ENCODE peak calls at places on chromosomes 7 and 10, in eight cellular contexts. One of them, this sample, is unnamed.

GRCh38 chr10:123614888-123615287 is 51.3 kb upstream of the GPR26 start:
- DNase-seq in fibroblast of lung: peak
- DNase-seq in AG04450: no peak
- DNase-seq in aorta: peak
- DNase-seq in CD4-positive, alpha-beta T cell: peak
- DNase-seq in NCI-H1105 treated with DMSO at 0.1 percent for 48 hours: no peak
- DNase-seq in posterior cingulate gyrus: no peak
- DNase-seq in naive thymus-derived CD8-positive, alpha-beta T cell: no peak
- DNase-seq in this sample: no peak

GRCh38 chr10:81036257-81036656 is 498.6 kb downstream of the SH2D4B start:
- DNase-seq in fibroblast of lung: no peak
- DNase-seq in posterior cingulate gyrus: no peak
- DNase-seq in AG04450: no peak
- DNase-seq in aorta: no peak
- DNase-seq in CD4-positive, alpha-beta T cell: no peak
- DNase-seq in NCI-H1105 treated with DMSO at 0.1 percent for 48 hours: no peak
- DNase-seq in naive thymus-derived CD8-positive, alpha-beta T cell: no peak
- DNase-seq in this sample: no peak

GRCh38 chr10:3790272-3790671 is 5.3 kb upstream of the KLF6 start:
- DNase-seq in fibroblast of lung: no peak
- DNase-seq in CD4-positive, alpha-beta T cell: no peak
- DNase-seq in NCI-H1105 treated with DMSO at 0.1 percent for 48 hours: no peak
- DNase-seq in posterior cingulate gyrus: no peak
- DNase-seq in AG04450: no peak
- DNase-seq in aorta: no peak
- DNase-seq in naive thymus-derived CD8-positive, alpha-beta T cell: no peak
- DNase-seq in this sample: no peak

GRCh38 chr7:124387056-124387455 is 354.2 kb upstream of the TMEM229A start:
- DNase-seq in CD4-positive, alpha-beta T cell: no peak
- DNase-seq in aorta: no peak
- DNase-seq in fibroblast of lung: no peak
- DNase-seq in AG04450: no peak
- DNase-seq in naive thymus-derived CD8-positive, alpha-beta T cell: no peak
- DNase-seq in NCI-H1105 treated with DMSO at 0.1 percent for 48 hours: peak
- DNase-seq in posterior cingulate gyrus: no peak
- DNase-seq in this sample: no peak

GRCh38 chr7:23604296-23604640 is 7.1 kb downstream of the CCDC126 start:
- DNase-seq in fibroblast of lung: no peak
- DNase-seq in CD4-positive, alpha-beta T cell: no peak
- DNase-seq in aorta: no peak
- DNase-seq in posterior cingulate gyrus: no peak
- DNase-seq in naive thymus-derived CD8-positive, alpha-beta T cell: no peak
- DNase-seq in NCI-H1105 treated with DMSO at 0.1 percent for 48 hours: no peak
- DNase-seq in AG04450: no peak
- DNase-seq in this sample: no peak

GRCh38 chr10:88097092-88097894 is 233.9 kb downstream of the PTEN start:
- DNase-seq in posterior cingulate gyrus: no peak
- DNase-seq in aorta: no peak
- DNase-seq in naive thymus-derived CD8-positive, alpha-beta T cell: no peak
- DNase-seq in AG04450: no peak
- DNase-seq in CD4-positive, alpha-beta T cell: no peak
- DNase-seq in NCI-H1105 treated with DMSO at 0.1 percent for 48 hours: no peak
- DNase-seq in fibroblast of lung: peak
- DNase-seq in this sample: no peak

GRCh38 chr7:43768201-43768893 is 9.9 kb downstream of the BLVRA start:
- DNase-seq in aorta: no peak
- DNase-seq in naive thymus-derived CD8-positive, alpha-beta T cell: no peak
- DNase-seq in fibroblast of lung: no peak
- DNase-seq in CD4-positive, alpha-beta T cell: no peak
- DNase-seq in posterior cingulate gyrus: no peak
- DNase-seq in NCI-H1105 treated with DMSO at 0.1 percent for 48 hours: no peak
- DNase-seq in AG04450: no peak
- DNase-seq in this sample: no peak

GRCh38 chr10:67812007-67812406 is 26.0 kb downstream of the DNAJC12 start:
- DNase-seq in naive thymus-derived CD8-positive, alpha-beta T cell: no peak
- DNase-seq in NCI-H1105 treated with DMSO at 0.1 percent for 48 hours: no peak
- DNase-seq in CD4-positive, alpha-beta T cell: no peak
- DNase-seq in fibroblast of lung: no peak
- DNase-seq in posterior cingulate gyrus: no peak
- DNase-seq in AG04450: no peak
- DNase-seq in aorta: no peak
- DNase-seq in this sample: no peak

GRCh38 chr10:121753726-121754476 is 155.7 kb upstream of the FGFR2 start:
- DNase-seq in AG04450: no peak
- DNase-seq in CD4-positive, alpha-beta T cell: no peak
- DNase-seq in naive thymus-derived CD8-positive, alpha-beta T cell: no peak
- DNase-seq in posterior cingulate gyrus: no peak
- DNase-seq in fibroblast of lung: peak
- DNase-seq in NCI-H1105 treated with DMSO at 0.1 percent for 48 hours: no peak
- DNase-seq in aorta: no peak
- DNase-seq in this sample: no peak

GRCh38 chr7:44971991-44972441 is 6.8 kb downstream of the MYO1G start:
- DNase-seq in NCI-H1105 treated with DMSO at 0.1 percent for 48 hours: no peak
- DNase-seq in CD4-positive, alpha-beta T cell: no peak
- DNase-seq in AG04450: no peak
- DNase-seq in naive thymus-derived CD8-positive, alpha-beta T cell: no peak
- DNase-seq in posterior cingulate gyrus: peak
- DNase-seq in aorta: peak
- DNase-seq in fibroblast of lung: no peak
- DNase-seq in this sample: no peak

GRCh38 chr7:5429857-5430611 is 6.4 kb upstream of the TNRC18 start:
- DNase-seq in fibroblast of lung: peak
- DNase-seq in CD4-positive, alpha-beta T cell: no peak
- DNase-seq in naive thymus-derived CD8-positive, alpha-beta T cell: no peak
- DNase-seq in posterior cingulate gyrus: peak
- DNase-seq in NCI-H1105 treated with DMSO at 0.1 percent for 48 hours: peak
- DNase-seq in aorta: peak
- DNase-seq in AG04450: no peak
- DNase-seq in this sample: no peak

GRCh38 chr10:35555962-35556930 is 48.9 kb upstream of the GJD4 start:
- DNase-seq in CD4-positive, alpha-beta T cell: no peak
- DNase-seq in NCI-H1105 treated with DMSO at 0.1 percent for 48 hours: no peak
- DNase-seq in posterior cingulate gyrus: no peak
- DNase-seq in fibroblast of lung: no peak
- DNase-seq in aorta: no peak
- DNase-seq in AG04450: no peak
- DNase-seq in naive thymus-derived CD8-positive, alpha-beta T cell: no peak
- DNase-seq in this sample: no peak

GRCh38 chr10:113441871-113442270 is 111.0 kb upstream of the HABP2 start:
- DNase-seq in fibroblast of lung: no peak
- DNase-seq in CD4-positive, alpha-beta T cell: no peak
- DNase-seq in aorta: no peak
- DNase-seq in NCI-H1105 treated with DMSO at 0.1 percent for 48 hours: no peak
- DNase-seq in AG04450: no peak
- DNase-seq in posterior cingulate gyrus: no peak
- DNase-seq in naive thymus-derived CD8-positive, alpha-beta T cell: no peak
- DNase-seq in this sample: no peak

GRCh38 chr7:143416565-143417149 is 8.0 kb upstream of the EPHA1 start:
- DNase-seq in naive thymus-derived CD8-positive, alpha-beta T cell: no peak
- DNase-seq in CD4-positive, alpha-beta T cell: no peak
- DNase-seq in fibroblast of lung: peak
- DNase-seq in NCI-H1105 treated with DMSO at 0.1 percent for 48 hours: peak
- DNase-seq in AG04450: no peak
- DNase-seq in aorta: no peak
- DNase-seq in posterior cingulate gyrus: no peak
- DNase-seq in this sample: peak

GRCh38 chr7:148211641-148212040 is 378.9 kb upstream of the C7orf33 start:
- DNase-seq in CD4-positive, alpha-beta T cell: no peak
- DNase-seq in posterior cingulate gyrus: no peak
- DNase-seq in aorta: no peak
- DNase-seq in NCI-H1105 treated with DMSO at 0.1 percent for 48 hours: peak
- DNase-seq in fibroblast of lung: peak
- DNase-seq in AG04450: no peak
- DNase-seq in naive thymus-derived CD8-positive, alpha-beta T cell: no peak
- DNase-seq in this sample: no peak

GRCh38 chr7:158357106-158357897 is 230.3 kb downstream of the PTPRN2 start:
- DNase-seq in naive thymus-derived CD8-positive, alpha-beta T cell: no peak
- DNase-seq in AG04450: no peak
- DNase-seq in NCI-H1105 treated with DMSO at 0.1 percent for 48 hours: no peak
- DNase-seq in CD4-positive, alpha-beta T cell: no peak
- DNase-seq in posterior cingulate gyrus: no peak
- DNase-seq in fibroblast of lung: no peak
- DNase-seq in aorta: peak
- DNase-seq in this sample: no peak

GRCh38 chr10:118802126-118802793 is 47.5 kb upstream of the CACUL1 start:
- DNase-seq in aorta: no peak
- DNase-seq in naive thymus-derived CD8-positive, alpha-beta T cell: no peak
- DNase-seq in CD4-positive, alpha-beta T cell: no peak
- DNase-seq in posterior cingulate gyrus: no peak
- DNase-seq in fibroblast of lung: no peak
- DNase-seq in NCI-H1105 treated with DMSO at 0.1 percent for 48 hours: no peak
- DNase-seq in AG04450: no peak
- DNase-seq in this sample: no peak

GRCh38 chr7:95501261-95501816 is 15.6 kb downstream of the ASB4 start:
- DNase-seq in fibroblast of lung: no peak
- DNase-seq in NCI-H1105 treated with DMSO at 0.1 percent for 48 hours: no peak
- DNase-seq in naive thymus-derived CD8-positive, alpha-beta T cell: no peak
- DNase-seq in AG04450: no peak
- DNase-seq in CD4-positive, alpha-beta T cell: no peak
- DNase-seq in posterior cingulate gyrus: no peak
- DNase-seq in aorta: no peak
- DNase-seq in this sample: no peak

GRCh38 chr10:121975295-121976086 is 474 bp upstream of the NSMCE4A start:
- DNase-seq in posterior cingulate gyrus: no peak
- DNase-seq in naive thymus-derived CD8-positive, alpha-beta T cell: no peak
- DNase-seq in NCI-H1105 treated with DMSO at 0.1 percent for 48 hours: peak
- DNase-seq in fibroblast of lung: no peak
- DNase-seq in CD4-positive, alpha-beta T cell: no peak
- DNase-seq in AG04450: no peak
- DNase-seq in aorta: no peak
- DNase-seq in this sample: no peak

GRCh38 chr10:5284311-5285057 is 80.3 kb upstream of the UCN3 start:
- DNase-seq in naive thymus-derived CD8-positive, alpha-beta T cell: no peak
- DNase-seq in NCI-H1105 treated with DMSO at 0.1 percent for 48 hours: no peak
- DNase-seq in fibroblast of lung: peak
- DNase-seq in aorta: no peak
- DNase-seq in AG04450: no peak
- DNase-seq in posterior cingulate gyrus: no peak
- DNase-seq in CD4-positive, alpha-beta T cell: no peak
- DNase-seq in this sample: no peak

GRCh38 chr10:5654218-5654755 is 12.1 kb downstream of the ASB13 start:
- DNase-seq in posterior cingulate gyrus: no peak
- DNase-seq in NCI-H1105 treated with DMSO at 0.1 percent for 48 hours: no peak
- DNase-seq in naive thymus-derived CD8-positive, alpha-beta T cell: no peak
- DNase-seq in aorta: peak
- DNase-seq in CD4-positive, alpha-beta T cell: no peak
- DNase-seq in AG04450: no peak
- DNase-seq in fibroblast of lung: no peak
- DNase-seq in this sample: no peak

GRCh38 chr7:55570939-55571338 is 1.4 kb downstream of the VOPP1 start:
- DNase-seq in fibroblast of lung: peak
- DNase-seq in AG04450: peak
- DNase-seq in CD4-positive, alpha-beta T cell: no peak
- DNase-seq in posterior cingulate gyrus: no peak
- DNase-seq in naive thymus-derived CD8-positive, alpha-beta T cell: no peak
- DNase-seq in aorta: no peak
- DNase-seq in NCI-H1105 treated with DMSO at 0.1 percent for 48 hours: no peak
- DNase-seq in this sample: no peak

GRCh38 chr7:155143381-155143780 is 73.3 kb downstream of the HTR5A start:
- DNase-seq in AG04450: no peak
- DNase-seq in posterior cingulate gyrus: no peak
- DNase-seq in NCI-H1105 treated with DMSO at 0.1 percent for 48 hours: no peak
- DNase-seq in fibroblast of lung: no peak
- DNase-seq in CD4-positive, alpha-beta T cell: no peak
- DNase-seq in aorta: no peak
- DNase-seq in naive thymus-derived CD8-positive, alpha-beta T cell: no peak
- DNase-seq in this sample: no peak

GRCh38 chr10:22823109-22823508 is 104.7 kb upstream of the ARMC3 start:
- DNase-seq in naive thymus-derived CD8-positive, alpha-beta T cell: no peak
- DNase-seq in aorta: no peak
- DNase-seq in posterior cingulate gyrus: no peak
- DNase-seq in fibroblast of lung: peak
- DNase-seq in AG04450: no peak
- DNase-seq in CD4-positive, alpha-beta T cell: no peak
- DNase-seq in NCI-H1105 treated with DMSO at 0.1 percent for 48 hours: no peak
- DNase-seq in this sample: no peak

GRCh38 chr7:155066417-155066950 is 3.6 kb upstream of the HTR5A start:
- DNase-seq in naive thymus-derived CD8-positive, alpha-beta T cell: no peak
- DNase-seq in fibroblast of lung: peak
- DNase-seq in NCI-H1105 treated with DMSO at 0.1 percent for 48 hours: peak
- DNase-seq in AG04450: peak
- DNase-seq in posterior cingulate gyrus: peak
- DNase-seq in aorta: no peak
- DNase-seq in CD4-positive, alpha-beta T cell: no peak
- DNase-seq in this sample: no peak

GRCh38 chr7:80771523-80771922 is 133.1 kb downstream of the CD36 start:
- DNase-seq in naive thymus-derived CD8-positive, alpha-beta T cell: no peak
- DNase-seq in aorta: no peak
- DNase-seq in CD4-positive, alpha-beta T cell: no peak
- DNase-seq in posterior cingulate gyrus: no peak
- DNase-seq in AG04450: no peak
- DNase-seq in fibroblast of lung: no peak
- DNase-seq in NCI-H1105 treated with DMSO at 0.1 percent for 48 hours: no peak
- DNase-seq in this sample: no peak

GRCh38 chr10:30384791-30385201 is 35.7 kb upstream of the MTPAP start:
- DNase-seq in AG04450: no peak
- DNase-seq in fibroblast of lung: peak
- DNase-seq in naive thymus-derived CD8-positive, alpha-beta T cell: no peak
- DNase-seq in posterior cingulate gyrus: no peak
- DNase-seq in aorta: no peak
- DNase-seq in NCI-H1105 treated with DMSO at 0.1 percent for 48 hours: peak
- DNase-seq in CD4-positive, alpha-beta T cell: no peak
- DNase-seq in this sample: no peak

This sample was measured in CD8-positive, alpha-beta memory T cell.